ENCODE peak calls at places on chromosomes 5 and 9, in nine cellular contexts. X is activated T-helper 1 cell treated with anti-CD3 and anti-CD28 coated beads, Interleukin-12 subunit alpha, Interleukin-12 subunit beta, Interleukin-2, Interleukin-4 antibody, amounts not matched to agents 30 ng/mL and 10 ng/mL and 1 ng/mL, durations not matched to agents 14 hours and 24 hours and 36 hours; L is caudate nucleus; E is NCI-H774; R is heart left ventricle; F is ELR; I is 8988T; N is GM13977; W is KBM-7. H is an unnamed sample.

GRCh38 chr9:103942652-103943051 is 151.5 kb upstream of the SMC2 start:
- DNase-seq in X (no peak), L (no peak), E (peak), R (no peak), F (no peak), I (no peak), N (no peak), W (no peak), H (no peak)

GRCh38 chr5:151384106-151384505 is 36.7 kb upstream of the SLC36A2 start:
- DNase-seq in X (no peak), L (no peak), E (no peak), R (no peak), F (peak), I (no peak), N (no peak), W (no peak), H (no peak)

GRCh38 chr5:88883566-88884434 is 816 bp upstream of the MEF2C start:
- DNase-seq in X (peak), L (peak), E (peak), R (peak), F (peak), I (peak), N (peak), W (peak), H (no peak)

GRCh38 chr5:154386952-154387629 is 58.7 kb upstream of the SAP30L start:
- DNase-seq in X (no peak), L (no peak), E (no peak), R (no peak), F (no peak), I (no peak), N (no peak), W (no peak), H (no peak)

GRCh38 chr9:116860509-116861120 is 173.5 kb downstream of the TRIM32 start:
- DNase-seq in X (no peak), L (peak), E (peak), R (peak), F (peak), I (peak), N (peak), W (peak), H (no peak)

GRCh38 chr9:110541950-110542349 is 37.6 kb downstream of the SVEP1 start:
- DNase-seq in X (no peak), L (no peak), E (no peak), R (no peak), F (no peak), I (no peak), N (no peak), W (no peak), H (no peak)

GRCh38 chr9:9751996-9752395 is 860.8 kb downstream of the PTPRD start:
- DNase-seq in X (no peak), L (no peak), E (no peak), R (no peak), F (no peak), I (no peak), N (no peak), W (no peak), H (no peak)

GRCh38 chr5:150428978-150429377 is 16.3 kb upstream of the CD74 start:
- DNase-seq in X (no peak), L (no peak), E (no peak), R (no peak), F (no peak), I (no peak), N (no peak), W (no peak), H (no peak)

GRCh38 chr5:124599048-124599973 is 147.1 kb downstream of the ZNF608 start:
- DNase-seq in X (no peak), L (no peak), E (peak), R (no peak), F (no peak), I (no peak), N (no peak), W (peak), H (no peak)

GRCh38 chr5:133694181-133694831 is 82.0 kb upstream of the FSTL4 start:
- DNase-seq in X (no peak), L (no peak), E (no peak), R (no peak), F (no peak), I (no peak), N (no peak), W (no peak), H (no peak)

GRCh38 chr5:124963236-124963929 is 216.9 kb upstream of the ZNF608 start:
- DNase-seq in X (no peak), L (no peak), E (no peak), R (no peak), F (peak), I (no peak), N (no peak), W (peak), H (no peak)

GRCh38 chr5:128539038-128539429 is 989 bp upstream of the FBN2 start:
- DNase-seq in X (no peak), L (no peak), E (peak), R (no peak), F (peak), I (no peak), N (peak), W (peak), H (no peak)

GRCh38 chr9:135968083-135968476 is 6.9 kb upstream of the UBAC1 start:
- DNase-seq in X (no peak), L (no peak), E (no peak), R (no peak), F (peak), I (no peak), N (no peak), W (no peak), H (no peak)

GRCh38 chr9:72888032-72888431 is 64.8 kb downstream of the ALDH1A1 start:
- DNase-seq in X (no peak), L (no peak), E (no peak), R (no peak), F (no peak), I (no peak), N (no peak), W (no peak), H (no peak)

GRCh38 chr5:78162253-78162862 is 132.1 kb downstream of the AP3B1 start:
- DNase-seq in X (no peak), L (no peak), E (peak), R (no peak), F (peak), I (peak), N (peak), W (peak), H (peak)

GRCh38 chr5:78360674-78361225 is 333 bp downstream of the SCAMP1 start:
- DNase-seq in X (peak), L (peak), E (peak), R (peak), F (no peak), I (peak), N (peak), W (no peak), H (no peak)

GRCh38 chr5:173530547-173530946 is 85.9 kb downstream of the BOD1 start:
- DNase-seq in X (no peak), L (no peak), E (no peak), R (no peak), F (peak), I (no peak), N (no peak), W (peak), H (no peak)

GRCh38 chr9:109258619-109259321 is 62.1 kb downstream of the EPB41L4B start:
- DNase-seq in X (no peak), L (no peak), E (no peak), R (no peak), F (no peak), I (no peak), N (no peak), W (no peak), H (no peak)

GRCh38 chr5:138635268-138635667 is 60.1 kb upstream of the HSPA9 start:
- DNase-seq in X (no peak), L (no peak), E (no peak), R (no peak), F (no peak), I (no peak), N (no peak), W (no peak), H (no peak)

GRCh38 chr5:113062869-113063508 is 86.4 kb downstream of the DCP2 start:
- DNase-seq in X (no peak), L (no peak), E (no peak), R (no peak), F (no peak), I (no peak), N (no peak), W (no peak), H (no peak)

GRCh38 chr5:179733764-179734126 is 1.1 kb downstream of the MAML1 start:
- DNase-seq in X (no peak), L (no peak), E (no peak), R (no peak), F (no peak), I (no peak), N (no peak), W (no peak), H (no peak)

GRCh38 chr5:44774279-44774880 is 34.4 kb upstream of the MRPS30 start:
- DNase-seq in X (no peak), L (no peak), E (no peak), R (no peak), F (peak), I (peak), N (peak), W (peak), H (peak)

GRCh38 chr9:114004221-114004716 is 73.8 kb downstream of the AMBP start:
- DNase-seq in X (no peak), L (no peak), E (no peak), R (peak), F (no peak), I (no peak), N (no peak), W (peak), H (no peak)

GRCh38 chr5:4837489-4838058 is 302.6 kb upstream of the ADAMTS16 start:
- DNase-seq in X (no peak), L (no peak), E (no peak), R (no peak), F (no peak), I (no peak), N (no peak), W (no peak), H (no peak)

GRCh38 chr5:34923694-34924461 is 5.5 kb upstream of the DNAJC21 start:
- DNase-seq in X (peak), L (no peak), E (no peak), R (no peak), F (peak), I (peak), N (peak), W (peak), H (no peak)

GRCh38 chr9:21968331-21969010 is 25.7 kb downstream of the CDKN2A start:
- DNase-seq in X (no peak), L (no peak), E (no peak), R (no peak), F (peak), I (no peak), N (no peak), W (no peak), H (no peak)

GRCh38 chr9:32431196-32431595 is 46.8 kb downstream of the ACO1 start:
- DNase-seq in X (no peak), L (no peak), E (no peak), R (no peak), F (peak), I (no peak), N (no peak), W (no peak), H (no peak)

H was measured in GM12864.